ENCODE peak calls at places on chromosomes 16 and 17, in seven cellular contexts. O is tibial nerve, U is transverse colon, P is ovary, H is sigmoid colon, L is suprapubic skin, G is H1. D is an unnamed sample.
A peak's percentile ranks its signal among the peaks of the same experiment; 100 is the strongest.

GRCh38 chr16:56851671-56852400 is 13.2 kb upstream of the SLC12A3 start:
- DNase-seq in O (no peak), U (no peak), P (no peak), H (peak; percentile 47), L (no peak), G (no peak), D (no peak)

GRCh38 chr16:62194828-62195227 is 158.6 kb upstream of the CDH8 start:
- DNase-seq in O (no peak), U (no peak), P (no peak), H (no peak), L (no peak), G (no peak), D (no peak)

GRCh38 chr16:85550422-85551318 is 62.5 kb upstream of the GSE1 start:
- DNase-seq in O (no peak), U (no peak), P (no peak), H (no peak), L (no peak), G (peak; percentile 53), D (no peak)

GRCh38 chr17:39400547-39401411 is 647 bp downstream of the FBXL20 start:
- DNase-seq in O (no peak), U (peak; percentile 30), P (no peak), H (peak; percentile 65), L (peak; percentile 81), G (no peak), D (peak; percentile 27)

GRCh38 chr16:89841275-89841674 is 13.0 kb downstream of the SPIRE2 start:
- DNase-seq in O (no peak), U (peak; percentile 42), P (no peak), H (no peak), L (no peak), G (no peak), D (no peak)

GRCh38 chr17:75030161-75030560 is 16.6 kb downstream of the ATP5PD start:
- DNase-seq in O (no peak), U (no peak), P (no peak), H (no peak), L (no peak), G (no peak), D (no peak)

GRCh38 chr17:10992097-10992496 is 154.2 kb upstream of the PIRT start:
- DNase-seq in O (no peak), U (no peak), P (no peak), H (no peak), L (no peak), G (no peak), D (no peak)

GRCh38 chr17:43905985-43906852 is 1.1 kb downstream of the MPP2 start:
- DNase-seq in O (peak; percentile 40), U (peak; percentile 62), P (peak; percentile 75), H (peak; percentile 95), L (peak; percentile 91), G (peak; percentile 90), D (peak; percentile 74)

GRCh38 chr17:49853470-49854015 is 5.7 kb upstream of the TAC4 start:
- DNase-seq in O (no peak), U (no peak), P (no peak), H (no peak), L (no peak), G (no peak), D (no peak)

GRCh38 chr16:47204736-47205499 is 61.2 kb upstream of the NETO2 start:
- DNase-seq in O (no peak), U (no peak), P (no peak), H (no peak), L (no peak), G (no peak), D (no peak)

GRCh38 chr17:74678541-74678940 is 34.2 kb downstream of the CD300LF start:
- DNase-seq in O (no peak), U (no peak), P (no peak), H (no peak), L (no peak), G (no peak), D (no peak)

GRCh38 chr16:87206646-87207451 is 110.3 kb downstream of the C16orf95 start:
- DNase-seq in O (no peak), U (no peak), P (no peak), H (no peak), L (no peak), G (no peak), D (no peak)

GRCh38 chr16:14321542-14321941 is 250.4 kb downstream of the MRTFB start:
- DNase-seq in O (no peak), U (no peak), P (peak; percentile 69), H (no peak), L (no peak), G (no peak), D (no peak)

GRCh38 chr17:66373944-66374817 is 71.8 kb downstream of the PRKCA start:
- DNase-seq in O (no peak), U (peak; percentile 29), P (no peak), H (no peak), L (no peak), G (no peak), D (no peak)

GRCh38 chr17:49817993-49818392 is 29.5 kb downstream of the KAT7 start:
- DNase-seq in O (no peak), U (no peak), P (no peak), H (no peak), L (no peak), G (no peak), D (no peak)

GRCh38 chr16:8631373-8631772 is 9.9 kb downstream of the METTL22 start:
- DNase-seq in O (no peak), U (no peak), P (no peak), H (no peak), L (no peak), G (no peak), D (no peak)

GRCh38 chr16:54277845-54278703 is 8.5 kb downstream of the IRX3 start:
- DNase-seq in O (no peak), U (no peak), P (no peak), H (no peak), L (peak; percentile 76), G (no peak), D (peak; percentile 47)

GRCh38 chr17:3879591-3880417 is 13.0 kb downstream of the CAMKK1 start:
- DNase-seq in O (no peak), U (no peak), P (no peak), H (no peak), L (no peak), G (no peak), D (no peak)

GRCh38 chr16:85258616-85259015 is 146.3 kb upstream of the CIBAR2 start:
- DNase-seq in O (no peak), U (no peak), P (no peak), H (no peak), L (no peak), G (no peak), D (no peak)

GRCh38 chr16:79613009-79613408 is 12.5 kb upstream of the MAF start:
- DNase-seq in O (no peak), U (no peak), P (no peak), H (no peak), L (no peak), G (no peak), D (no peak)

GRCh38 chr16:30401768-30402425 is 5.5 kb upstream of the ZNF771 start:
- DNase-seq in O (no peak), U (no peak), P (no peak), H (no peak), L (no peak), G (no peak), D (no peak)
- TF ChIP-seq EP300 in O (no peak), U (no peak), P (no peak), H (no peak), L (no peak), G (no peak), D (no peak)

DNA sequence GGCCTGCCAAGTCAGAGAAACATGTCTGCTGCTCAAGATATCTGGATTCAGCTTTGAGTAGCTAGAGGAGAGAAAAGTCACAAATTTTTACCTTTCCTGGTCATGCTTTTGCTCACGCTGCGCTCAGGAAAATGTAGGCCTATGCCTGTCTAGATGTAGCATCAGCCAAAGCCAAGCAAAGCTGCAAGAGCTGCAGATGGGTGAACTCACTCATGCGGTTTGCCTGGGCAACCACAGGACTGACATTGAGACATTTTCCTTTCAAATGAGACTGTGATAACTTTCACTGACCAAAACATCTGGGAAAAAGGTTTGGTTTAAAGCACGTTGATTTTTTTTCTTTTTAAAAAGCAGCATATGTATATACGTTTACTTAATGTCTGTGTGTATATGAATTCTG is 34.0 kb upstream of the NAGLU start:
- DNase-seq in O (no peak), U (no peak), P (no peak), H (no peak), L (no peak), G (no peak), D (no peak)
- H3K36me3 ChIP-seq in O (peaks cover 6% of the 10 kb centered on the region), U (no peaks in the 10 kb centered on the region), P (no peaks in the 10 kb centered on the region), H (peaks cover 60% of the 10 kb centered on the region), L (peaks cover 96% of the 10 kb centered on the region), G (peaks cover 13% of the 10 kb centered on the region), D (peaks cover 100% of the 10 kb centered on the region)

GRCh38 chr17:58369214-58370031 is 17.4 kb upstream of the SUPT4H1 start:
- DNase-seq in O (no peak), U (no peak), P (no peak), H (no peak), L (no peak), G (no peak), D (no peak)
- TF ChIP-seq EP300 in O (no peak), U (no peak), P (no peak), H (no peak), L (no peak), G (no peak), D (no peak)

GRCh38 chr17:1649116-1649843 is 386 bp downstream of the RILP start:
- DNase-seq in O (peak; percentile 80), U (peak; percentile 81), P (peak; percentile 87), H (peak; percentile 96), L (peak; percentile 96), G (peak; percentile 88), D (peak; percentile 83)

GRCh38 chr17:1650731-1651558 is 1.3 kb upstream of the RILP start:
- DNase-seq in O (no peak), U (peak; percentile 54), P (no peak), H (no peak), L (no peak), G (no peak), D (no peak)

GRCh38 chr17:1653735-1654134 is 4.1 kb upstream of the RILP start:
- DNase-seq in O (no peak), U (no peak), P (no peak), H (no peak), L (no peak), G (no peak), D (no peak)

GRCh38 chr17:1649844-1650409 is at the start of gene RILP:
- DNase-seq in O (peak; percentile 48), U (peak; percentile 91), P (peak; percentile 75), H (peak; percentile 91), L (no peak), G (peak; percentile 70), D (peak; percentile 95)

DNA sequence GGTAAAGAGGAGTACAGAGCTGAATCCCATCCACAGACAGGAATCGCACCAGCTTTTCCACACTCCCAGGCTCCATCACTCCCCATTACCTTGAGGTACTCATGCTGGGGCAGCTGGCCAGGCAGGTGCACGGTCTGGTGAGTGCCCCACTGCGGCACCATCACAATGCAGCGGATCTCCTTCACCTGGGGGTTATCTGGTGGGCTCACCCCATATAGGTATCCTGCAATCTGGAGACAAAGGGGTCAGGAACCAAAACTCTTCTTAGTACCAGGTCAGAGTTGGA is 1.8 kb upstream of the RILP start:
- DNase-seq in O (no peak), U (no peak), P (no peak), H (no peak), L (no peak), G (no peak), D (no peak)
- H3K36me3 ChIP-seq in O (peaks cover 9% of the 10 kb centered on the region), U (no peaks in the 10 kb centered on the region), P (no peaks in the 10 kb centered on the region), H (peaks cover 60% of the 10 kb centered on the region), L (peaks cover 62% of the 10 kb centered on the region), G (peaks cover 53% of the 10 kb centered on the region), D (peaks cover 62% of the 10 kb centered on the region)